ENCODE peak calls at places on chromosomes 7 and 10, in eight cellular contexts. Q is upper lobe of right lung; X is CD8-positive, alpha-beta T cell; H is DND-41; P is HepG2; I is naive thymus-derived CD4-positive, alpha-beta T cell; J is IMR-90; T is lung. V is an unnamed sample. For H3K4me1 and H3K27me3, the result is how much of the 10 kb centered on the place peaks cover.

GRCh38 chr10:121438320-121438719 is 159.9 kb downstream of the FGFR2 start:
- DNase-seq in Q (no peak), X (no peak), H (no peak), P (no peak), I (no peak), J (no peak), T (no peak), V (no peak)

GRCh38 chr7:11970132-11970531 is 138.1 kb upstream of the THSD7A start:
- DNase-seq in Q (no peak), X (no peak), H (no peak), P (no peak), I (no peak), J (no peak), T (no peak), V (peak)

GRCh38 chr7:66076459-66077329 is 1.1 kb downstream of the ASL start:
- DNase-seq in Q (no peak), X (no peak), H (no peak), P (peak), I (no peak), J (no peak), T (no peak), V (no peak)

GRCh38 chr10:22624289-22624738 is 90.1 kb downstream of the PIP4K2A start:
- DNase-seq in Q (no peak), X (no peak), H (no peak), P (peak), I (peak), J (peak), T (no peak), V (no peak)

GRCh38 chr7:138954545-138955475 is 26.4 kb downstream of the KIAA1549 start:
- DNase-seq in Q (no peak), X (no peak), H (no peak), P (no peak), I (no peak), J (no peak), T (no peak), V (no peak)

GRCh38 chr10:70915206-70915605 is 26.8 kb upstream of the PCBD1 start:
- DNase-seq in Q (no peak), X (no peak), H (no peak), P (no peak), I (no peak), J (no peak), T (no peak), V (no peak)

GRCh38 chr10:109327266-109327665 is 596.0 kb downstream of the XPNPEP1 start:
- DNase-seq in Q (no peak), X (no peak), H (no peak), P (no peak), I (no peak), J (no peak), T (no peak), V (no peak)

GRCh38 chr10:99880071-99880835 is 97.8 kb downstream of the ABCC2 start:
- DNase-seq in Q (no peak), X (no peak), H (no peak), P (no peak), I (no peak), J (no peak), T (no peak), V (no peak)

GRCh38 chr10:79142522-79143309 is 74.0 kb downstream of the ZMIZ1 start:
- DNase-seq in Q (no peak), X (no peak), H (no peak), P (no peak), I (no peak), J (no peak), T (no peak), V (no peak)

GRCh38 chr7:33982425-33982786 is 77.1 kb downstream of the BMPER start:
- DNase-seq in Q (no peak), X (no peak), H (no peak), P (no peak), I (no peak), J (peak), T (no peak), V (no peak)

GRCh38 chr10:6213257-6213905 is 10.6 kb downstream of the PFKFB3 start:
- DNase-seq in Q (no peak), X (no peak), H (no peak), P (no peak), I (no peak), J (no peak), T (no peak), V (no peak)

GRCh38 chr10:6213908-6214307 is 11.2 kb downstream of the PFKFB3 start:
- DNase-seq in Q (no peak), X (no peak), H (no peak), P (no peak), I (no peak), J (no peak), T (no peak), V (no peak)

GRCh38 chr10:6212266-6212640 is 9.5 kb downstream of the PFKFB3 start:
- DNase-seq in Q (no peak), X (no peak), H (no peak), P (no peak), I (no peak), J (no peak), T (no peak), V (no peak)

GRCh38 chr10:6212806-6213205 is 10.1 kb downstream of the PFKFB3 start:
- DNase-seq in Q (no peak), X (no peak), H (no peak), P (no peak), I (no peak), J (no peak), T (no peak), V (no peak)

DNA sequence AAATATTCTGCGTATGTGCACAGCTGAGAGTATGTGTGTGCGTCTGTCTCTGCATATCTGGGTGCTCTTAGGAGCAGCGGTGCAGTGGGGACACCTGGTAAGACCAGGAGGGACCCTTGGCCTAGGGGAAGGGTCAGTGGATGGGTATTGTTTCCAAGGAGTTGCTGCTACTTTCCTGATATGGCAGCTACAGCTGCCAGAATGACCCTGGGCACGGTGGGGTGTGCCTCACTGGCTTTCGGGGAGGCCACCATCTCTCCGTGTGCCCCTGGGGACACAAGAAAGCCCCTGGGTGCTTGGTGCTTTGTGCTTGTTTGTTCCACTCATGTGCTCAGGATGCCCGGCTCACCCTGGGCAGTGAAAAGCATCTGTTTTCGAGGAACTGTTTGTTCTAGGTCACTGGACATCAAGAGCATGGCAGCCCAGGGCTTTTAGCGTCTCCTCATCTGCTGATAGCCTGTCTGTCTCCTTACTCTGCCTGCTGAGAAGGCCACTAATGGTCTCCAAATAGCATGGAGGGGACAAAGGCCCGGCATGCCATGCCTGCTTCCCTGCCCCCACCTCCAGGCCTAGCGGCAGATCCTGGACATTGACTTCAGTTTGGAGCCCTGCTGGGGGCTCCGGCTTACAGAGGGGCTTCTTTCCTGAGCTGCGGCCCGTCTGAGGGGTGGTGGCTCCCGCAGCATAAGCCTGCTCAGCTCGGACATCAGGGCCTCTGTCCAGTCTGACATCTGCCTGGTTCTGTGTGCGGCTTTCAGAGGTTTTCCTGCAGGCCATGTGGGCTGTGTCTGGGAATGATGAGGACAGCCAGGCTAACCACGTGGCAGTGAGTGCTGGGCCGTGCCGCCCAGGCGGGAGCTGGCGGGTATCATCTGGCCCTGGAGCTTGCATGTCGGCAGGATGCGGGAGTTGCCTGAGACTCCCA is 8.9 kb downstream of the PFKFB3 start:
- DNase-seq in Q (no peak), X (no peak), H (no peak), P (no peak), I (no peak), J (peak), T (no peak), V (no peak)
- H3K4me1 ChIP-seq in Q (under half), X (under half), H (under half), P (under half), I (under half), J (under half), T (under half), V (under half)

DNA sequence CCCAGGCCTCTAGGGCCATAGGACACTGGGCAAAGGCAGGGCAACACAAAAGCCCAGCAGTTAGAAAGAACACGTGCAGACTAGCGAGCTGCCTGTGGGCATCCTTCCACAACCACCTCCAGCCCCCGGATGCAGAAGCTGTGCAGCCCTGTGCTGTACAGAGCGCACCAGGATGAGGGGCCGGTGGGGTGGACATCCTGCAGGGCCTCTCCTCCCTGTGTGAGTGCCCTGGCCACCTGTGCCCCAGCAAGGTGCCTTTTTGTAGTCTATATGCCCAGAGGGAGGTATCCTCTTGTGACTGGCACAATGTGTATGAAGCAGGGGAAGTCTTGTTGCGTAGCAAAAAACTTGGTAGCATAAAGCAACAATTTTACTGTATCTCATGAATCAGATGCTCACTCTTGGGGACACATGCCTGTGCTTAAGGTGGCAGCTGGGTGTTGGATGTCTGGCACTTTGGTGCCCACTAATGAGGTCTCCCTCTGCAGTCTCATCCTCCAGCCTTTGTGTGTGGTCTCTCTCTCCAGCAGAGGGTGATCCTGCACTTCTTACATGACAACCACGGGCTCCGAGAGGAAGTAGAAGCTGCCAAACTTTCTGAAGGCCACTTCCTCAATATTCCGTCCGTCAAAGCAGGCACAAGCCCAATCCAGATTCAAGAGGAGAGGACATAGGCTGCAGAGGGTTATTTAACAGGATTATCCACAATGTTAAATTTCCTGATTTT is 8.7 kb downstream of the NCAPG2 start:
- DNase-seq in Q (no peak), X (peak), H (no peak), P (peak), I (peak), J (peak), T (peak), V (peak)
- H3K27me3 ChIP-seq in Q (under half), X (under half), H (under half), P (under half), I (under half), J (under half), T (under half), V (under half)

DNA sequence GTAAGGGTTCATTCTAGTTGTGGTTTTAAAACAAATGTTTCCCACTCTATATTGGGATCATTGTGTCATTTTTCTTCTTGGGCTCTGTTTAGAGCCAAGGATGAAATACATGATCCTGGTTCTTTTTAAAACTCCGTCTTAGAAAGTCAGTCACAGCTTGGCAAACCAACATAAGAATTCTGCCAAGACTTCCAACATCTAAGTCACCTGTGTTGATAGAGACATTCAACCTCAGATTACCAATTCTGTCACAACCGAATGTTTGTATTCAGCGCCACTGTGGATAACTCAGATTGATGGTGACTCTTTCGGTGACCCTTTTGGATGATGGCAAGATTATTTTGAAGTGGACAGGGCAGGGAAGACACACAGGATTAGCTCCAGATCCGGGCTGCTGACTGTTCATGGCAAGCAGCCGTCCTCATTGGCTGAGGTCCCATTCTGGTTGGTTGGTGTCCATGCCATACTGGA is 255.4 kb downstream of the ARHGAP21 start:
- DNase-seq in Q (no peak), X (no peak), H (no peak), P (no peak), I (no peak), J (no peak), T (no peak), V (no peak)
- H3K4me3 ChIP-seq in Q (no peak), X (no peak), H (no peak), P (peak), I (no peak), J (no peak), T (no peak), V (no peak)

DNA sequence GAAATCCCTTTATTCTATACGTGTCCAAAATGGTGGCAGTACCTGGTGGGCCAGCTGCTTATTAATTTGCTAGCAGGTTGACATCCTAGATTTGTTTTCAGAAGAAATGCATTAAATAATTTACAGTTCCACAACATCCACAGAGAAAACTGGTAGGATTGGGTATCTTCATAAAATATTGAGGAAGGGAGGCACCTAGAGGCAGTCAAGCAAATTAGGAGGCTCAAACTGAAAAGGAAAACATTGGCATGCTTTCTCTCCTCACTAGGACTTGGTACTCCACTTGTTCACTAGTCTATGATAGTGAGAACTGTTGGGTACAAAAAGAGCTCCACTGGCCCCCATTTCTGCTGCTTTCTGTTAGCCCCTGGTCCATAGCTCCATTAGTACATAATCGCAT is 18.3 kb upstream of the LRGUK start:
- DNase-seq in Q (no peak), X (no peak), H (no peak), P (no peak), I (no peak), J (no peak), T (no peak), V (no peak)
- H3K4me1 ChIP-seq in Q (under half), X (under half), H (under half), P (under half), I (under half), J (under half), T (under half), V (under half)

GRCh38 chr10:132781556-132781955 is 4.4 kb downstream of the NKX6-2 start:
- DNase-seq in Q (no peak), X (no peak), H (no peak), P (no peak), I (no peak), J (no peak), T (no peak), V (no peak)
- H3K27me3 ChIP-seq in Q (under half), X (under half), H (under half), P (under half), I (under half), J (under half), T (under half), V (under half)

GRCh38 chr7:82562716-82563404 is 119.3 kb upstream of the CACNA2D1 start:
- DNase-seq in Q (no peak), X (no peak), H (no peak), P (no peak), I (no peak), J (peak), T (no peak), V (no peak)

DNA sequence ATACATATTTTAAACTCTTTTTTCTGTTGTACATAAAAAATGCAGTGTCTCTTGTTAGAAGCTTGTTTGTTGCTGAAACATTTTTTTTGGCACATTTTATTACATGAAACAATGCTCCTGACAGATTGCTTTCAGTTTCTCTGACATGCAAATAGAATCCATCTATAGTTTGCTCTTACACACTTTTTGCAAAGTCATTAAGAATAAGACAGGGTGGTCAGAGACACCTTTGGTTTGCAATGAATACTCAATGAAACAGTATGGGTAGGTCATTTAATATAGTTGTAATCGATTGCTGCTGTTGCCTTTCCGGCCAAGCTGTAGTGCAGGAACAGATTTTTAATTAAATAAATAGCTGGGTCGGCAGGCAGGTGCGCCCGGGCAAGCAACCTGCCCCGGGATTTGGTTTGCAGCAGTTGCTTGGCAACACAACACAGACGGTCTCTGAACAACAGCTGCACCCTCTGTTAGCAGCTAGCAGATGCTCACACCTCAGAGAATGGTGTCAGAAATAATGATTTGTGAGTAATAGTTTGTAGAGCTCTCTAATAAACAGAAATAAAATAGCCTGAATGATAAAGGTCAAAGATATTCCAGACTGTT is 115.7 kb upstream of the CACNA2D1 start:
- DNase-seq in Q (no peak), X (no peak), H (no peak), P (no peak), I (no peak), J (no peak), T (no peak), V (peak)
- H3K4me3 ChIP-seq in Q (no peak), X (no peak), H (no peak), P (no peak), I (no peak), J (no peak), T (no peak), V (no peak)

GRCh38 chr10:103679096-103679790 is 176.1 kb downstream of the SH3PXD2A start:
- DNase-seq in Q (no peak), X (no peak), H (no peak), P (no peak), I (no peak), J (peak), T (no peak), V (no peak)

GRCh38 chr10:103678104-103678526 is 177.3 kb downstream of the SH3PXD2A start:
- DNase-seq in Q (no peak), X (peak), H (peak), P (no peak), I (peak), J (peak), T (peak), V (peak)

GRCh38 chr10:103682631-103683030 is 172.7 kb downstream of the SH3PXD2A start:
- DNase-seq in Q (no peak), X (no peak), H (no peak), P (no peak), I (no peak), J (no peak), T (no peak), V (no peak)

GRCh38 chr10:103682042-103682441 is 173.3 kb downstream of the SH3PXD2A start:
- DNase-seq in Q (peak), X (no peak), H (no peak), P (no peak), I (no peak), J (no peak), T (no peak), V (no peak)

GRCh38 chr10:103680869-103681236 is 174.5 kb downstream of the SH3PXD2A start:
- DNase-seq in Q (no peak), X (no peak), H (no peak), P (no peak), I (no peak), J (no peak), T (no peak), V (no peak)
- H3K4me1 ChIP-seq in Q (under half), X (under half), H (under half), P (under half), I (under half), J (under half), T (under half), V (under half)